ENCODE peak calls at places on chromosome 13, in four cellular contexts. J is thoracic aorta, V is tibial artery, K is mammary epithelial cell. X is an unnamed sample.

GRCh38 chr13:40060318-40061007 is 405.0 kb downstream of the COG6 start:
- DNase-seq in J (peak; percentile 24), V (no peak), K (peak; percentile 99), X (peak; percentile 46)

GRCh38 chr13:65856464-65856863 is 1373.7 kb downstream of the PCDH9 start:
- DNase-seq in J (no peak), V (no peak), K (no peak), X (no peak)

GRCh38 chr13:34364633-34365032 is 546.7 kb downstream of the RFC3 start:
- DNase-seq in J (no peak), V (no peak), K (peak; percentile 68), X (no peak)

GRCh38 chr13:95924389-95924994 is 128.7 kb downstream of the UGGT2 start:
- DNase-seq in J (no peak), V (no peak), K (peak; percentile 75), X (no peak)

GRCh38 chr13:80787604-80788003 is 446.7 kb upstream of the SPRY2 start:
- DNase-seq in J (no peak), V (no peak), K (no peak), X (no peak)

GRCh38 chr13:47853236-47853635 is 147.8 kb downstream of the SUCLA2 start:
- DNase-seq in J (no peak), V (no peak), K (peak; percentile 79), X (no peak)

GRCh38 chr13:93248627-93249047 is 22.0 kb downstream of the GPC6 start:
- DNase-seq in J (no peak), V (no peak), K (no peak), X (peak; percentile 75)

GRCh38 chr13:51523082-51523518 is 61.2 kb upstream of the WDFY2 start:
- DNase-seq in J (no peak), V (peak; percentile 39), K (peak; percentile 77), X (peak; percentile 65)

GRCh38 chr13:24693862-24694471 is 13.8 kb downstream of the ATP12A start:
- DNase-seq in J (no peak), V (no peak), K (peak; percentile 47), X (no peak)

DNA sequence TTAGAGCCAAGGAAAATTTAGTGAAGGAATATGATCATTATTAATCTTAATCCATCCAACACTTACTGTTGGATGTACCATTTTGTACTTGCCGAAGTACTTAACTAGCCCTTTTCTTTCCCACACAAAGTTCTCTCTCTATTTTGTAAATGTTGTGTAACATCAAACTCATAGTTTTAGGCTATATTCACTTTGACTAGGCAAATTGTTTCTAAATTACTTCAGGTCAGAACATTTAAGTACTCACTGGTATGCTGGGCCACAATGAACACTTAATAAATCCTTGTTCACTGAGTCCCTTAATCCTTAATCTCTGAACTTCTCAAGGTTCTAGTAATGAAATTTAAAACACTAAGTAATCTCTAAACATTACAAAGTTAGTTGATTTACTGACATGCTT is 49.3 kb upstream of the EEF1AKMT1 start:
- DNase-seq in J (no peak), V (no peak), K (no peak), X (no peak)
- H3K4me1 ChIP-seq in J (no peaks in the 10 kb centered on the region), V (no peaks in the 10 kb centered on the region), K (no peaks in the 10 kb centered on the region), X (peaks cover 1% of the 10 kb centered on the region)

GRCh38 chr13:74306496-74306895 is 172.3 kb upstream of the KLF12 start:
- DNase-seq in J (no peak), V (no peak), K (no peak), X (no peak)
- TF ChIP-seq CTCF in J (no peak), V (no peak), K (no peak), X (no peak)

GRCh38 chr13:75385708-75386083 is 96.3 kb downstream of the TBC1D4 start:
- DNase-seq in J (no peak), V (no peak), K (no peak), X (no peak)

GRCh38 chr13:75390229-75390628 is 91.7 kb downstream of the TBC1D4 start:
- DNase-seq in J (no peak), V (no peak), K (no peak), X (no peak)

GRCh38 chr13:75383064-75383715 is 98.8 kb downstream of the TBC1D4 start:
- DNase-seq in J (no peak), V (no peak), K (no peak), X (no peak)

GRCh38 chr13:75384881-75385707 is 96.9 kb downstream of the TBC1D4 start:
- DNase-seq in J (no peak), V (no peak), K (no peak), X (no peak)
- H3K4me1 ChIP-seq in J (no peaks in the 10 kb centered on the region), V (no peaks in the 10 kb centered on the region), K (no peaks in the 10 kb centered on the region), X (no peaks in the 10 kb centered on the region)

GRCh38 chr13:43787998-43788397 is 1.2 kb upstream of the ENOX1 start:
- DNase-seq in J (no peak), V (no peak), K (no peak), X (no peak)

GRCh38 chr13:43786472-43786765 is 353 bp downstream of the ENOX1 start:
- DNase-seq in J (no peak), V (no peak), K (no peak), X (no peak)

GRCh38 chr13:43785681-43786471 is 896 bp downstream of the ENOX1 start:
- DNase-seq in J (peak; percentile 33), V (peak; percentile 66), K (peak; percentile 56), X (peak; percentile 80)

GRCh38 chr13:43787518-43787891 is 733 bp upstream of the ENOX1 start:
- DNase-seq in J (no peak), V (no peak), K (no peak), X (no peak)

GRCh38 chr13:43786766-43787517 is at the start of gene ENOX1:
- DNase-seq in J (no peak), V (peak; percentile 29), K (peak; percentile 64), X (no peak)
- TF ChIP-seq CTCF in J (no peak), V (no peak), K (no peak), X (no peak)

GRCh38 chr13:43305416-43305815 is 282.0 kb downstream of the DNAJC15 start:
- DNase-seq in J (no peak), V (no peak), K (no peak), X (no peak)

GRCh38 chr13:43303040-43303729 is 279.8 kb downstream of the DNAJC15 start:
- DNase-seq in J (no peak), V (peak; percentile 34), K (peak; percentile 23), X (no peak)

GRCh38 chr13:43304945-43305344 is 281.6 kb downstream of the DNAJC15 start:
- DNase-seq in J (no peak), V (no peak), K (no peak), X (no peak)

GRCh38 chr13:43306364-43306763 is 283.0 kb downstream of the DNAJC15 start:
- DNase-seq in J (no peak), V (no peak), K (no peak), X (no peak)

DNA sequence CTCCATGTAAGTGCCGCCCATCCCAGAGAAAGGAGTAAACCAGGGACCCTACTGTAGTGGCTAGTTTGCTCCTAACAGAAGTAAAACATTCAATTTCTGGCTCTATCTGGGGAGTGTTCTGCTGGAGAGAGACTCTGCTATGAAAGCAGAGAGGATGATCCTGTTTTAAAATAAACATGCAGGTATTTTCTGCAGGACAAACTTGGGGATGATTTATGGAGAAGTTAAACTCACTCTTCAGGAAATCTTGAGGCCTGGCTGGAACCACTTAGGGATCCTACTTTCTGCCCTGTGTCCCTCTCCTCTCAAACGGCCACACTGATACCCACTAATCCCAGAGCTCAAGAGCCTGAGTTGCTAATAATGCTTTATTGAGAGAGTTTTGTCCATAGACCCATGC is 281.1 kb downstream of the DNAJC15 start:
- DNase-seq in J (no peak), V (no peak), K (no peak), X (no peak)
- H3K4me1 ChIP-seq in J (no peaks in the 10 kb centered on the region), V (no peaks in the 10 kb centered on the region), K (peaks cover 8% of the 10 kb centered on the region), X (no peaks in the 10 kb centered on the region)

GRCh38 chr13:52846567-52847321 is 1.7 kb downstream of the PCDH8 start:
- DNase-seq in J (no peak), V (peak; percentile 24), K (peak; percentile 21), X (no peak)
- TF ChIP-seq CTCF in J (peak; percentile 52), V (peak; percentile 26), K (peak; percentile 17), X (peak; percentile 6)

GRCh38 chr13:43258771-43259170 is 235.4 kb downstream of the DNAJC15 start:
- DNase-seq in J (no peak), V (no peak), K (peak; percentile 26), X (no peak)
- H3K4me1 ChIP-seq in J (no peaks in the 10 kb centered on the region), V (no peaks in the 10 kb centered on the region), K (peaks cover 17% of the 10 kb centered on the region), X (no peaks in the 10 kb centered on the region)

X was measured in ascending aorta.